ENCODE peak calls at places on chromosomes 4 and X, in ten cellular contexts. J is astrocyte; U is CD8-positive, alpha-beta T cell; K is breast epithelium; E is GM13976; R is CD4-positive, alpha-beta T cell; X is PC-9; B is WTC11; W is cardiac muscle cell; V is uterus. Y is an unnamed sample.

GRCh38 chr4:17275836-17276235 is 236.1 kb downstream of the QDPR start:
- DNase-seq in J (peak), U (no peak), K (no peak), E (no peak), R (no peak), X (no peak), B (no peak), W (no peak), V (no peak), Y (no peak)

GRCh38 chr4:128427832-128428366 is 140.3 kb upstream of the PGRMC2 start:
- DNase-seq in J (peak), U (no peak), K (peak), E (no peak), R (no peak), X (peak), B (no peak), W (no peak), V (no peak), Y (no peak)

GRCh38 chrX:24110049-24110448 is 39.5 kb upstream of the ZFX start:
- DNase-seq in J (no peak), U (no peak), K (no peak), E (no peak), R (no peak), X (no peak), B (no peak), W (peak), V (no peak), Y (no peak)

GRCh38 chr4:74659576-74660411 is 134.5 kb downstream of the BTC start:
- DNase-seq in J (peak), U (no peak), K (peak), E (no peak), R (no peak), X (peak), B (no peak), W (no peak), V (peak), Y (no peak)

GRCh38 chr4:53905935-53906377 is 158.4 kb downstream of the CHIC2 start:
- DNase-seq in J (peak), U (no peak), K (no peak), E (no peak), R (no peak), X (no peak), B (peak), W (peak), V (peak), Y (no peak)

GRCh38 chr4:39032218-39033085 is at the start of gene TMEM156:
- DNase-seq in J (no peak), U (no peak), K (no peak), E (peak), R (no peak), X (peak), B (no peak), W (no peak), V (no peak), Y (no peak)

GRCh38 chr4:57110635-57111546 is 706 bp upstream of the IGFBP7 start:
- DNase-seq in J (peak), U (peak), K (peak), E (peak), R (peak), X (peak), B (peak), W (peak), V (peak), Y (peak)

GRCh38 chr4:180116840-180117239 is 2126.4 kb upstream of the TENM3 start:
- DNase-seq in J (no peak), U (no peak), K (no peak), E (no peak), R (no peak), X (no peak), B (no peak), W (no peak), V (no peak), Y (no peak)

GRCh38 chrX:12223650-12224049 is 85.4 kb downstream of the FRMPD4 start:
- DNase-seq in J (peak), U (no peak), K (no peak), E (no peak), R (no peak), X (no peak), B (no peak), W (no peak), V (no peak), Y (no peak)

GRCh38 chr4:98260047-98260578 is 1.1 kb upstream of the RAP1GDS1 start:
- DNase-seq in J (peak), U (peak), K (peak), E (no peak), R (no peak), X (peak), B (peak), W (peak), V (peak), Y (peak)

GRCh38 chr4:2588259-2588658 is 51.8 kb downstream of the FAM193A start:
- DNase-seq in J (no peak), U (no peak), K (no peak), E (no peak), R (no peak), X (no peak), B (no peak), W (no peak), V (no peak), Y (no peak)

GRCh38 chrX:39922497-39922896 is 175.3 kb downstream of the BCOR start:
- DNase-seq in J (no peak), U (no peak), K (no peak), E (no peak), R (no peak), X (no peak), B (no peak), W (no peak), V (no peak), Y (no peak)

GRCh38 chr4:124948976-124949597 is 236.6 kb upstream of the ANKRD50 start:
- DNase-seq in J (peak), U (no peak), K (no peak), E (no peak), R (no peak), X (no peak), B (no peak), W (no peak), V (no peak), Y (no peak)

GRCh38 chrX:88603237-88603636 is 143.8 kb upstream of the CPXCR1 start:
- DNase-seq in J (no peak), U (no peak), K (no peak), E (no peak), R (no peak), X (no peak), B (no peak), W (no peak), V (no peak), Y (no peak)

GRCh38 chr4:22220965-22221364 is 272.4 kb upstream of the KCNIP4 start:
- DNase-seq in J (no peak), U (no peak), K (no peak), E (no peak), R (no peak), X (no peak), B (no peak), W (no peak), V (no peak), Y (no peak)

GRCh38 chrX:51420610-51421009 is 75.8 kb downstream of the NUDT11 start:
- DNase-seq in J (peak), U (no peak), K (no peak), E (no peak), R (no peak), X (no peak), B (no peak), W (peak), V (no peak), Y (peak)

GRCh38 chr4:1793496-1793840 is 375 bp downstream of the FGFR3 start:
- DNase-seq in J (no peak), U (peak), K (no peak), E (peak), R (no peak), X (peak), B (peak), W (peak), V (no peak), Y (no peak)

GRCh38 chr4:74111990-74112389 is 13.0 kb upstream of the CXCL2 start:
- DNase-seq in J (peak), U (no peak), K (peak), E (no peak), R (no peak), X (peak), B (no peak), W (peak), V (no peak), Y (no peak)

GRCh38 chr4:20249333-20249732 is 2.4 kb upstream of the SLIT2 start:
- DNase-seq in J (peak), U (no peak), K (no peak), E (no peak), R (no peak), X (no peak), B (no peak), W (peak), V (no peak), Y (no peak)

GRCh38 chrX:154467556-154467955 is 9.5 kb downstream of the PLXNA3 start:
- DNase-seq in J (no peak), U (no peak), K (no peak), E (no peak), R (no peak), X (no peak), B (no peak), W (no peak), V (no peak), Y (no peak)

GRCh38 chr4:6566582-6567190 is 8.3 kb upstream of the MAN2B2 start:
- DNase-seq in J (no peak), U (no peak), K (no peak), E (no peak), R (no peak), X (no peak), B (no peak), W (no peak), V (no peak), Y (no peak)

GRCh38 chr4:190015538-190016368 is 11.3 kb downstream of the FRG2 start:
- DNase-seq in J (no peak), U (no peak), K (no peak), E (no peak), R (no peak), X (no peak), B (no peak), W (no peak), V (no peak), Y (no peak)

GRCh38 chrX:1475881-1476280 is 23.2 kb upstream of the ASMTL start:
- DNase-seq in J (no peak), U (no peak), K (peak), E (no peak), R (no peak), X (no peak), B (no peak), W (no peak), V (no peak), Y (no peak)

GRCh38 chr4:20662851-20663250 is 37.4 kb upstream of the PACRGL start:
- DNase-seq in J (peak), U (no peak), K (no peak), E (no peak), R (no peak), X (no peak), B (no peak), W (no peak), V (no peak), Y (no peak)

GRCh38 chr4:153156263-153156662 is 48.0 kb upstream of the TRIM2 start:
- DNase-seq in J (no peak), U (no peak), K (no peak), E (no peak), R (peak), X (no peak), B (peak), W (no peak), V (no peak), Y (no peak)

GRCh38 chr4:98568896-98569663 is 89.3 kb downstream of the TSPAN5 start:
- DNase-seq in J (no peak), U (no peak), K (no peak), E (no peak), R (no peak), X (no peak), B (no peak), W (no peak), V (no peak), Y (no peak)

GRCh38 chrX:153900806-153901752 is 3.4 kb upstream of the AVPR2 start:
- DNase-seq in J (peak), U (peak), K (peak), E (peak), R (peak), X (peak), B (no peak), W (peak), V (peak), Y (no peak)

GRCh38 chr4:180394730-180395129 is 1848.5 kb upstream of the TENM3 start:
- DNase-seq in J (no peak), U (no peak), K (no peak), E (no peak), R (no peak), X (no peak), B (no peak), W (no peak), V (no peak), Y (no peak)

GRCh38 chr4:4491396-4491893 is 50.4 kb downstream of the STX18 start:
- DNase-seq in J (no peak), U (no peak), K (no peak), E (no peak), R (no peak), X (no peak), B (no peak), W (no peak), V (no peak), Y (no peak)

GRCh38 chr4:40288547-40288946 is 46.6 kb upstream of the CHRNA9 start:
- DNase-seq in J (no peak), U (no peak), K (no peak), E (no peak), R (no peak), X (no peak), B (no peak), W (no peak), V (no peak), Y (no peak)

DNA sequence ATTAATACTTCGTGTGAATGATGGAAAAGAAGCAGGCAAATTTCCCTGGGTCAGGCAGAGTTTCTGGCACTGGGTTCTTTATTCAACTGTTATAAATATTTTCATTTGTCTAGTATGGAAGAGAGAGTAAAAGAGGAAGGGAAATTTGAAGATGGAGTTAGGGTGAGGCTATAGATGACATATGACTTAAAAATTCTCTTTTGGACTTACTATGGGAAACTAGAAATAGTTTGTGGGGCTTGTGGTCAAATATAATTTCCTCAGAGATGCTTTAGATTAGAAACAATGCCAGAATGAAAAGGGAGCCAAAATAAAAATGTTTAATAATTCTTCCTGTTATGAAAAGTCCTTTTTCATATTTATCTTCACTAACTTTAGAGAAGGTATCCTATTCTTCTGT is 103.2 kb downstream of the GC start:
- DNase-seq in J (peak), U (no peak), K (no peak), E (no peak), R (no peak), X (no peak), B (no peak), W (no peak), V (no peak), Y (no peak)
- TF ChIP-seq CTCF in J (no peak), U (no peak), K (no peak), E (no peak), R (no peak), X (no peak), B (no peak), W (no peak), V (no peak), Y (no peak)

GRCh38 chr4:144421056-144421455 is 224.9 kb upstream of the HHIP start:
- DNase-seq in J (no peak), U (no peak), K (no peak), E (no peak), R (no peak), X (no peak), B (no peak), W (no peak), V (no peak), Y (no peak)

GRCh38 chr4:144423930-144424329 is 222.0 kb upstream of the HHIP start:
- DNase-seq in J (no peak), U (no peak), K (no peak), E (no peak), R (no peak), X (no peak), B (no peak), W (no peak), V (no peak), Y (no peak)

DNA sequence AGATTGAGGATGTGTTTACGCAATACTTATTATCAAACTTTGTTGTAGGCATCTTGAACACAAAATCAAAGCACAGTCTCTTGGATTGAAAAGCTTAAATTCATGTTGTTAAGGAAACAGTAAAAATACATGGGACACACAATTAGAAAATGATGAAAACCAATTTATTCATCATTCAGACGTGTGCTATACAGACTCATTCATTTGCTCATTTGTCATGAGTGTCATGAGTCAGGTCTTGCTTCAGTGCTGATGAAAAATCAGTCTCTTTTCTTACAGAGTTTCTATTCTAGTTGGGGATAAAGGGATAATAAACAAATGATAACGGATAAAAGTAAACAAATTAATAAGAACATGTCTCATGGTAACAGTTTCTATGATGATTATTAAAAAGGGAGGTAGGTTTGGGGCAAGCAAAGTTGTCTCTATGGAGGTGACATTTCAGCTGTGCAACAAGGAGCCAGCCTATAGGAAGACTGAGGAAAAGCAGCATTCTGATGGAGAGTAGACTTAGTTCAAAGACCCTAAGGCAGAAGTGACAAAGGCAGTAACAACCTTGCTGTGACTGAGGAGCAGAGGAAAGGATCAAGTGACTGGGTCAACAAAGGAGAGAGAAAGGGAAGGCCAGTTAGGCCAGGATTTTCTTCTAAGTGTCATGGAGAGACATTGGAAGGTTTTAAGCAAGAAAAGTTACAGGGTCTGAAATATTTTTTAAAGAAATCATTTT is 224.0 kb upstream of the HHIP start:
- DNase-seq in J (peak), U (no peak), K (no peak), E (no peak), R (no peak), X (no peak), B (no peak), W (no peak), V (no peak), Y (no peak)
- TF ChIP-seq CTCF in J (no peak), U (no peak), K (no peak), E (no peak), R (no peak), X (no peak), B (no peak), W (no peak), V (no peak), Y (no peak)

DNA sequence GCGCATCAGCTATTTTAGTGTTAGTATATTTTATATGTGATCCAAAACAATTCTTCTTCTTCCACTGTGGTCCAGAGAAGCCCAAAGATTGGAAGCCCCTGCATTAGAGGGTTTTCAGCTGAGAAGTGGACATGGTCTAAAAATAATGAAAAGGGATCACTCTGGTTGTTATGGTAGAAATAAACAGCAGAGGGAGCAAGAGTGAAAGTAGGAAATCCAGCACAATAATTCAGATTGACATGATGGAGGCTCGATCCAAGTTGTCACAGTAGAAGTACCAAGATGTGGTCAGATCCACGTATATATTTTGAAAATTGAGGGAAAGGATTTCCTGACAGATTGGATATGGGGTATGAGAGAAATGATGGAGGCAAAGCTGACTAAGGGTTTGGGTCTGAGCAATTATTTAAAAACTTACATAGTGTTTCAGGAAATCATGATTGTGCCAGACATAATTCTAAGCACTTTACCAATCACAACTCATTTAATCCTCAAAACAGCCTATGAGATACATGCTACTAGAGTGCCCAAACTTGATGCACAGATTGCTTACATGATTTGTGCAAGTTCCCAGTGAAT is 17.0 kb upstream of the TMEM144 start:
- DNase-seq in J (peak), U (no peak), K (no peak), E (peak), R (no peak), X (no peak), B (no peak), W (peak), V (no peak), Y (no peak)
- TF ChIP-seq CTCF in J (peak), U (peak), K (peak), E (peak), R (peak), X (peak), B (peak), W (peak), V (peak), Y (peak)

DNA sequence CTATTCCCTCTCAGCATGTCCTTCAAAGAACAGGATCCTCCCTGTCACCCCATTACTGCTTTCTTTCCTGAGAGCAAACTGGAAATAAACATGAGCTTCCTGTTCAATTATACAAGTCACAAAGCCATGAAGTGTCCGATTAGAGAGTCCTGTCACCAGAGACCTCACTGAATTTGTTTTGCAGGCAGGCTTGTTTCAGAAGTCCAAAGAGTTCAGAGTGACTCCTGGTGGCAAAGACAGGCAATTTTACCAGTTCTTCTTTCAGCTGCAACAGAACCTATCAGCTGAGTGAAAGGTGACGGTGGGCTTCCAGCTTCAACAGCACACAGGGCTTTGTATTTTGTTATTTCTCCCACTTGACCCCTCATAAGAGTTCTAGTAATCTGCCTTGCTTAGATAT is 6.4 kb downstream of the ELK1 start:
- DNase-seq in J (no peak), U (no peak), K (no peak), E (no peak), R (no peak), X (no peak), B (no peak), W (peak), V (no peak), Y (no peak)
- TF ChIP-seq CTCF in J (peak), U (no peak), K (no peak), E (peak), R (no peak), X (no peak), B (no peak), W (peak), V (no peak), Y (peak)

DNA sequence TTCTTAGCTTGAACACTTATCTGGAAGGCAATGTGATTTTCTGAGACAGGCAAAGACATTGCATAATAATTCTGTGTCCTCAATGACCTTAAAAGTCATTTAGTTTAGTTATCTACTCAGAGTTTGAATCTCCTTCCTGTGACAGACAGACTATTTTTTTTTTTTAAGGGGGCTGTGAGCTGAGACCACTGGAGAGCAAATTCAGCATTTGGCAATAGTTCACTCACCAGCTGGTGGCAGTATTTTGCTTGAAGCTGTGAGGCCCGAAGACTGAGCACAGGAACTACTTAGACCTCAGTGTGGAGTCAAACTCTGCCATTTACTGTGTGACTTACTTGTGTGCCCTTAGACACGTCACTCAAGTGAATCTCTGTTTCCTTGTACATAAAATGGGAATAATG is 22.9 kb upstream of the CPE start:
- DNase-seq in J (peak), U (no peak), K (no peak), E (peak), R (no peak), X (no peak), B (peak), W (peak), V (peak), Y (peak)
- TF ChIP-seq CTCF in J (peak), U (no peak), K (peak), E (peak), R (no peak), X (peak), B (no peak), W (peak), V (peak), Y (peak)